ENCODE peak calls at places on chromosomes 5 and 9, in ten cellular contexts. A is stimulated activated CD4-positive, alpha-beta T cell treated with anti-CD3 and anti-CD28 coated beads, Interleukin-12 subunit alpha, Interleukin-12 subunit beta, amount 100 ng/mL, for 4 hours; F is hepatic stellate cell; C is amniotic stem cell; I is stimulated activated naive CD4-positive, alpha-beta T cell; Q is stimulated activated CD8-positive, alpha-beta memory T cell treated with anti-CD3 and anti-CD28 coated beads, Interleukin-2, amount 100 ng/mL, for 48 hours; O is dermis microvascular lymphatic vessel endothelial cell; G is activated T-helper 1 cell treated with anti-CD3 and anti-CD28 coated beads, Interleukin-2, amount 50 U/mL, for 16 hours; R is RWPE1; K is activated CD4-positive, CD25-positive, alpha-beta regulatory T cell treated with anti-CD3 and anti-CD28 coated beads, Interleukin-2, amount 50 U/mL, for 72 hours. P is an unnamed sample.

GRCh38 chr9:135523521-135524129 is 2.4 kb downstream of the LCN1 start:
- DNase-seq in A (no peak), F (no peak), C (no peak), I (no peak), Q (no peak), O (no peak), G (no peak), R (no peak), K (no peak), P (no peak)

GRCh38 chr9:136175745-136176290 is 29.1 kb downstream of the LHX3 start:
- DNase-seq in A (no peak), F (no peak), C (no peak), I (no peak), Q (no peak), O (no peak), G (no peak), R (no peak), K (no peak), P (no peak)

GRCh38 chr9:21611896-21612295 is 129.8 kb upstream of the IFNE start:
- DNase-seq in A (peak), F (no peak), C (no peak), I (peak), Q (no peak), O (no peak), G (no peak), R (peak), K (no peak), P (no peak)

GRCh38 chr9:38185647-38186371 is 116.8 kb upstream of the SHB start:
- DNase-seq in A (no peak), F (no peak), C (no peak), I (no peak), Q (no peak), O (no peak), G (no peak), R (no peak), K (no peak), P (no peak)

GRCh38 chr9:37942616-37943328 is 38.8 kb upstream of the SLC25A51 start:
- DNase-seq in A (no peak), F (no peak), C (no peak), I (no peak), Q (no peak), O (no peak), G (no peak), R (no peak), K (no peak), P (no peak)

GRCh38 chr5:87594566-87594965 is 181.8 kb upstream of the CCNH start:
- DNase-seq in A (no peak), F (no peak), C (no peak), I (no peak), Q (no peak), O (no peak), G (no peak), R (no peak), K (no peak), P (no peak)

GRCh38 chr5:149397530-149397929 is 18.4 kb upstream of the IL17B start:
- DNase-seq in A (no peak), F (no peak), C (no peak), I (no peak), Q (no peak), O (no peak), G (no peak), R (no peak), K (no peak), P (no peak)

GRCh38 chr5:54820346-54820745 is 165.0 kb downstream of the ESM1 start:
- DNase-seq in A (no peak), F (peak), C (peak), I (no peak), Q (no peak), O (no peak), G (no peak), R (no peak), K (no peak), P (no peak)

GRCh38 chr5:150585781-150586461 is 54.5 kb upstream of the SYNPO start:
- DNase-seq in A (no peak), F (no peak), C (no peak), I (no peak), Q (no peak), O (no peak), G (no peak), R (no peak), K (no peak), P (no peak)

GRCh38 chr9:37840560-37841194 is 40.1 kb downstream of the DCAF10 start:
- DNase-seq in A (no peak), F (peak), C (peak), I (no peak), Q (no peak), O (no peak), G (no peak), R (peak), K (no peak), P (no peak)

GRCh38 chr5:172983542-172984243 is at the start of gene ATP6V0E1:
- DNase-seq in A (peak), F (peak), C (peak), I (peak), Q (peak), O (peak), G (peak), R (peak), K (peak), P (peak)

GRCh38 chr9:92404437-92404836 is at the start of gene OGN:
- DNase-seq in A (no peak), F (no peak), C (no peak), I (no peak), Q (no peak), O (no peak), G (no peak), R (no peak), K (no peak), P (no peak)

GRCh38 chr5:60349891-60350415 is 350.0 kb downstream of the DEPDC1B start:
- DNase-seq in A (no peak), F (no peak), C (no peak), I (no peak), Q (no peak), O (no peak), G (no peak), R (no peak), K (no peak), P (no peak)

GRCh38 chr9:8960254-8960653 is 1160.7 kb upstream of the DMAC1 start:
- DNase-seq in A (no peak), F (no peak), C (no peak), I (no peak), Q (no peak), O (no peak), G (no peak), R (no peak), K (no peak), P (no peak)

GRCh38 chr5:178553517-178553916 is 36.7 kb downstream of the COL23A1 start:
- DNase-seq in A (no peak), F (no peak), C (no peak), I (no peak), Q (no peak), O (no peak), G (no peak), R (no peak), K (no peak), P (no peak)

GRCh38 chr5:53350408-53350807 is 130.0 kb upstream of the FST start:
- DNase-seq in A (no peak), F (no peak), C (no peak), I (no peak), Q (no peak), O (no peak), G (no peak), R (no peak), K (no peak), P (no peak)

GRCh38 chr9:96160168-96160567 is 141.8 kb downstream of the HSD17B3 start:
- DNase-seq in A (no peak), F (no peak), C (no peak), I (no peak), Q (no peak), O (no peak), G (no peak), R (no peak), K (no peak), P (no peak)

GRCh38 chr5:89954901-89955300 is 454.7 kb downstream of the CETN3 start:
- DNase-seq in A (no peak), F (no peak), C (no peak), I (no peak), Q (no peak), O (no peak), G (no peak), R (no peak), K (no peak), P (no peak)

GRCh38 chr9:22044583-22044982 is 35.5 kb upstream of the CDKN2B start:
- DNase-seq in A (no peak), F (peak), C (peak), I (no peak), Q (no peak), O (no peak), G (no peak), R (peak), K (no peak), P (no peak)

GRCh38 chr5:58969795-58970194 is 386.9 kb downstream of the RAB3C start:
- DNase-seq in A (no peak), F (no peak), C (no peak), I (no peak), Q (no peak), O (no peak), G (no peak), R (no peak), K (no peak), P (no peak)

GRCh38 chr5:17412760-17413671 is 85.0 kb upstream of the TAF11L2 start:
- DNase-seq in A (no peak), F (no peak), C (no peak), I (no peak), Q (no peak), O (no peak), G (no peak), R (no peak), K (no peak), P (no peak)

GRCh38 chr5:10648806-10649517 is 85.1 kb downstream of the ANKRD33B start:
- DNase-seq in A (no peak), F (no peak), C (no peak), I (no peak), Q (no peak), O (no peak), G (no peak), R (no peak), K (peak), P (no peak)

GRCh38 chr9:109627042-109627441 is 128.9 kb upstream of the PTPN3 start:
- DNase-seq in A (no peak), F (no peak), C (no peak), I (no peak), Q (no peak), O (no peak), G (no peak), R (no peak), K (no peak), P (no peak)

P was measured in prostate gland.